ENCODE peak calls at places on chromosomes 6 and 20, in four cellular contexts. K, E, M and N are unnamed samples.

GRCh38 chr6:10146723-10147451 is 268.0 kb downstream of the TFAP2A start:
- DNase-seq in E (no peak), K (no peak), M (peak; percentile 12), N (no peak)

GRCh38 chr20:38590682-38591483 is 9.9 kb downstream of the ADIG start:
- DNase-seq in M (no peak), E (no peak), K (no peak), N (no peak)

GRCh38 chr6:149112976-149113375 is 204.5 kb upstream of the TAB2 start:
- DNase-seq in E (no peak), M (no peak), K (no peak), N (no peak)

GRCh38 chr20:11902264-11902663 is 15.4 kb upstream of the BTBD3 start:
- DNase-seq in E (no peak), K (no peak), M (no peak), N (no peak)

GRCh38 chr6:30793521-30794194 is 49.3 kb upstream of the IER3 start:
- DNase-seq in K (no peak), E (no peak), M (no peak), N (no peak)

GRCh38 chr6:31734703-31735500 is 1.4 kb downstream of the CLIC1 start:
- DNase-seq in E (peak; percentile 54), M (peak; percentile 74), K (peak; percentile 78), N (no peak)

GRCh38 chr6:31829633-31830492 is 2.3 kb downstream of the HSPA1B start:
- DNase-seq in M (peak; percentile 46), K (no peak), E (no peak), N (no peak)

GRCh38 chr20:6704132-6704861 is 63.2 kb upstream of the BMP2 start:
- DNase-seq in E (peak; percentile 59), K (no peak), M (no peak), N (no peak)

GRCh38 chr20:32893878-32894483 is 35.3 kb downstream of the EFCAB8 start:
- DNase-seq in K (no peak), E (no peak), M (peak; percentile 17), N (no peak)

GRCh38 chr20:59094576-59094975 is 52.0 kb upstream of the PRELID3B start:
- DNase-seq in M (no peak), E (no peak), K (no peak), N (no peak)

GRCh38 chr6:104606361-104606760 is 253.4 kb downstream of the HACE1 start:
- DNase-seq in K (no peak), E (no peak), M (no peak), N (no peak)

GRCh38 chr20:25283221-25283951 is 35.5 kb downstream of the PYGB start:
- DNase-seq in M (peak; percentile 2), E (peak; percentile 24), K (peak; percentile 53), N (no peak)

GRCh38 chr20:40844285-40844684 is 155.2 kb upstream of the MAFB start:
- DNase-seq in K (no peak), M (no peak), E (no peak), N (no peak)

GRCh38 chr6:131979515-131980337 is 28.6 kb upstream of the CCN2 start:
- DNase-seq in K (no peak), E (no peak), M (no peak), N (no peak)

GRCh38 chr6:150189176-150189575 is 46.3 kb downstream of the PPP1R14C start:
- DNase-seq in K (no peak), E (no peak), M (no peak), N (no peak)
- TF ChIP-seq CTCF in K (no peak), E (no peak), M (no peak), N (no peak)

GRCh38 chr6:35620706-35621105 is 68.0 kb downstream of the FKBP5 start:
- DNase-seq in K (no peak), E (no peak), M (no peak), N (no peak)

GRCh38 chr6:35622283-35622682 is 66.4 kb downstream of the FKBP5 start:
- DNase-seq in K (no peak), E (no peak), M (no peak), N (no peak)

GRCh38 chr6:35629876-35630378 is 58.8 kb downstream of the FKBP5 start:
- DNase-seq in M (no peak), K (no peak), E (no peak), N (no peak)

DNA sequence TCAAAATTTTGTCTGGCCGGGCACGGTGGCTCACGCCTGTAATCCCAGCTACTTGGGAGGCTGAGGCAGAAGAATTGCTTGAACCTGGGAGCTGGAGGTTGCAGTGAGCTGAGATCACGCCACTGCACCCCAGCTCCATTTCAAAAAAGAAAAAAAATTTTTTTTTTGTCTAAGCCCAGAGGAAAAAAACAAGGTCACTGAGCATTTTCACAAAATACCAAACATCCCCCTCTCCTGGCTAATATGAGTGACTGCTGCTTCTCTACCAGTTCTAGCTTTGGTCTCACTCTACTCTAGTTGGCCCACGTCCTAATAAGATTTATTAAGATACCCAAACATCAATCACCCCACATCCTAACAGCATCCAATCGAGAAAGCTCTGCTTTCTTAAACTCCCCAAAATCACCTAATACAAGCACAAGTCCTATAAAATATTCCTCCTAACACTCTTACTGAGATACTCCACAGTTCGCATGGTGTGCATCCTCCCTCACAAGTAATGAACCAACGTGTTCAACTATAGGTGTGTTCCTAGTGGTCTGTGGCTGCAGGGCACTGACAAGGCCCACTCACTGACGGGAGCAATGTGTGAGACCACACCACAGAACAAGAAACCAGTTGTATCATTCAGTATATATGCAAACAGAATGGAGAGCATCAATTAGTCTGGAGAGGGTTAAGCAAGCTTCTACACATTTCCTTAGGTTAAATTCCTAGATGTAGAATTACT is 64.2 kb downstream of the FKBP5 start:
- DNase-seq in K (no peak), E (no peak), M (no peak), N (no peak)
- H3K27ac ChIP-seq in K (no peak overlapping the region), E (no peak overlapping the region), M (no peak overlapping the region), N (no peak overlapping the region)

DNA sequence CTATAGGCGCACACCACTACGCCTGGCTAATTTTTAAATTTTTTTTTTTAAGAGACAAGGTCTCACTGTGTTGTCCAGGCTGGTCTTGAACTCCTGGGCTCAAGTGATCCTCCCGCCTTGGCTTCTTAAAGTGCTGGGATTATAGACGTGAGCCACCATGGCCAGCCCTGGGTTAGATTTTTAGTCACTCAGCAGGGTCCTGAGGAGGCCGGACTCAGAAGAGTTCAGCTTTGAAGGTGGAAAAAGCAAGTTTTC is 44.2 kb downstream of the FGD2 start:
- DNase-seq in E (no peak), K (no peak), M (no peak), N (no peak)
- H3K4me3 ChIP-seq in E (no peak overlapping the region), K (no peak overlapping the region), M (no peak overlapping the region), N (no peak overlapping the region)

DNA sequence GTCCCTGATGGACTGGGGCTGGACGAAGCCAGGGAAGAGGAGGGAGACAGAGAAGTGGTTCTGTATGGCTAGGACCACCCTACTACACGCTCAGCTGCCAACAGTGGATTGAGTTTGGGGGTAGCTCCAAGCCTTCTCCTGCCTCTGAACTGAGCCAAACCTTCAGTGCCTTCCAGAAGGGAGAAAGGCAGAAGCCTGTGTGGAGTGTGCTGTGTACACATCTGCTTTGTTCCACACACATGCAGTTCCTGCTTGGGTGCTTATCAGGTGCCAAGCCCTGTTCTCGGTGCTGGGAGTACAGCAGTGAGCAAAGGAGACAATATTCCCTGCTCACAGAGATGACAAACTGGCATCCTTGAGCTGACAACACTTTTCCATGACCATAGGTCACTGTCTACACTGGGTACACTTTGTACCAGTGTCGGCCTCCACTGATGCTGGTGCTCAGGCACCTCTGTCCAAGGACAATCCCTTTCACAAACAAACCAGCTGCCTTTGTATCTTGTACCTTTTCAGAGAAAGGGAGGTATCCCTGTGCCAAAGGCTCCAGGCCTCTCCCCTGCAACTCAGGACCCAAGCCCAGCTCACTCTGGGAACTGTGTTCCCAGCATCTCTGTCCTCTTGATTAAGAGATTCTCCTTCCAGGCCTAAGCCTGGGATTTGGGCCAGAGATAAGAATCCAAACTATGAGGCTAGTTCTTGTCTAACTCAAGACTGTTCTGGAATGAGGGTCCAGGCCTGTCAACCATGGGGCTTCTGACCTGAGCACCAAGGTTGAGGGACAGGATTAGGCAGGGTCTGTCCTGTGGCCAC is 11.3 kb upstream of the RBCK1 start:
- DNase-seq in M (peak; percentile 69), K (peak; percentile 34), E (peak; percentile 73), N (no peak)
- TF ChIP-seq CTCF in M (no peak), K (no peak), E (no peak), N (no peak)

DNA sequence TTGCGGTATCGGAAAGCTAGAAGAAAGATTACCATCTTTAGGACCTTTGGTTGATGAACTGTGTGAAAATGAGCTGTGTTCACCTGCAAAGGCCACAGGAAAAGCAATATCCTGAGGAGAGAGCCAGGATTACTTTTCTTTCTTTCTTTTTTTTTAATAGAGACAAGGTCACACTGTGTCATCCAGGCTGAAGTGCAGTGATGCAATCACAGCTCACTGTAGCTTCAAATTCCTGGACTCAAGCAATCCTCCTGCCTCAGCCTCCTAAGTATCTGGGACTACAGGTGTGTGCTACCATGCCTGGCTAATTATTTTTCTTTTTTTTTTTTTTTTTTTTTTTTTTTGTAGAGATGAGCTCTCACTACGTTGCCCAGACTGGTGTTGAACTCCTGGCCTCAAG is 17.2 kb downstream of the FAM184A start:
- DNase-seq in M (no peak), E (no peak), K (no peak), N (no peak)
- H3K27ac ChIP-seq in M (no peak overlapping the region), E (no peak overlapping the region), K (no peak overlapping the region), N (no peak overlapping the region)

GRCh38 chr20:64100566-64100888 is 6.8 kb downstream of the NPBWR2 start:
- DNase-seq in K (no peak), E (no peak), M (no peak), N (no peak)
- H3K4me3 ChIP-seq in K (no peak overlapping the region), E (no peak overlapping the region), M (no peak overlapping the region), N (no peak overlapping the region)